ENCODE peak calls at places on chromosome 10, in four cellular contexts. K is NB4, W is GM12892, U is left ventricle myocardium inferior. X is an unnamed sample.

GRCh38 chr10:113132651-113133088 is 182.6 kb downstream of the TCF7L2 start:
- DNase-seq in K (no peak), W (no peak), U (no peak), X (no peak)

GRCh38 chr10:77582710-77583115 is 54.9 kb downstream of the KCNMA1 start:
- DNase-seq in K (peak), W (no peak), U (no peak), X (no peak)

GRCh38 chr10:33040436-33040835 is 82.4 kb upstream of the ITGB1 start:
- DNase-seq in K (no peak), W (no peak), U (no peak), X (no peak)

GRCh38 chr10:89738551-89739209 is 37.3 kb downstream of the KIF20B start:
- DNase-seq in K (peak), W (peak), U (no peak), X (no peak)

GRCh38 chr10:71131508-71132088 is 80.8 kb upstream of the UNC5B start:
- DNase-seq in K (no peak), W (no peak), U (no peak), X (no peak)

GRCh38 chr10:30995081-30995480 is 36.6 kb downstream of the ZNF438 start:
- DNase-seq in K (no peak), W (no peak), U (no peak), X (no peak)

GRCh38 chr10:32054087-32054486 is 2.1 kb downstream of the KIF5B start:
- DNase-seq in K (peak), W (no peak), U (no peak), X (peak)

GRCh38 chr10:62157601-62158000 is 111.0 kb downstream of the RTKN2 start:
- DNase-seq in K (no peak), W (no peak), U (no peak), X (no peak)

GRCh38 chr10:114663631-114664030 is 5.6 kb upstream of the ABLIM1 start:
- DNase-seq in K (no peak), W (no peak), U (no peak), X (no peak)

GRCh38 chr10:100707261-100707848 is 38.0 kb upstream of the PAX2 start:
- DNase-seq in K (no peak), W (no peak), U (no peak), X (no peak)

GRCh38 chr10:130422366-130423324 is 286.5 kb downstream of the GLRX3 start:
- DNase-seq in K (peak), W (no peak), U (no peak), X (no peak)

GRCh38 chr10:6061056-6061455 is 1.1 kb downstream of the IL2RA start:
- DNase-seq in K (no peak), W (no peak), U (no peak), X (no peak)

GRCh38 chr10:78438907-78439809 is 405.5 kb downstream of the RPS24 start:
- DNase-seq in K (no peak), W (no peak), U (no peak), X (no peak)

GRCh38 chr10:13690281-13690825 is 103.6 kb downstream of the PRPF18 start:
- DNase-seq in K (no peak), W (peak), U (no peak), X (no peak)

GRCh38 chr10:62763155-62763554 is 41.4 kb upstream of the ADO start:
- DNase-seq in K (no peak), W (no peak), U (peak), X (no peak)

GRCh38 chr10:104928733-104929132 is 287.6 kb downstream of the SORCS3 start:
- DNase-seq in K (no peak), W (no peak), U (no peak), X (no peak)

GRCh38 chr10:129760003-129760315 is 204.1 kb downstream of the EBF3 start:
- DNase-seq in K (no peak), W (no peak), U (no peak), X (no peak)

GRCh38 chr10:85611093-85611740 is 755.4 kb downstream of the GRID1 start:
- DNase-seq in K (no peak), W (no peak), U (no peak), X (no peak)